ENCODE peak calls at places on chromosomes 6 and 20, in eight cellular contexts. One of them, this sample, is unnamed.

GRCh38 chr20:63947638-63948456 is 8.4 kb downstream of the UCKL1 start:
- DNase-seq in NCI-H1694 treated with DMSO at 0.1 percent for 48 hours: no peak
- DNase-seq in RWPE1: no peak
- DNase-seq in EL: no peak
- DNase-seq in astrocyte: no peak
- DNase-seq in heart left ventricle: peak
- DNase-seq in fibroblast of pulmonary artery: no peak
- DNase-seq in foreskin fibroblast: no peak
- DNase-seq in this sample: no peak

GRCh38 chr20:53609501-53610445 is 16.1 kb upstream of the ZNF217 start:
- DNase-seq in fibroblast of pulmonary artery: no peak
- DNase-seq in NCI-H1694 treated with DMSO at 0.1 percent for 48 hours: no peak
- DNase-seq in heart left ventricle: peak
- DNase-seq in RWPE1: no peak
- DNase-seq in EL: peak
- DNase-seq in astrocyte: peak
- DNase-seq in foreskin fibroblast: peak
- DNase-seq in this sample: peak

GRCh38 chr6:46993846-46994245 is 48.3 kb downstream of the ADGRF1 start:
- DNase-seq in astrocyte: peak
- DNase-seq in RWPE1: peak
- DNase-seq in NCI-H1694 treated with DMSO at 0.1 percent for 48 hours: no peak
- DNase-seq in heart left ventricle: no peak
- DNase-seq in fibroblast of pulmonary artery: peak
- DNase-seq in EL: peak
- DNase-seq in foreskin fibroblast: peak
- DNase-seq in this sample: peak

GRCh38 chr20:57474816-57475215 is 50.1 kb downstream of the CTCFL start:
- DNase-seq in EL: no peak
- DNase-seq in foreskin fibroblast: no peak
- DNase-seq in NCI-H1694 treated with DMSO at 0.1 percent for 48 hours: no peak
- DNase-seq in fibroblast of pulmonary artery: no peak
- DNase-seq in astrocyte: no peak
- DNase-seq in RWPE1: no peak
- DNase-seq in heart left ventricle: no peak
- DNase-seq in this sample: no peak

GRCh38 chr6:148367418-148368024 is 24.9 kb downstream of the SASH1 start:
- DNase-seq in fibroblast of pulmonary artery: peak
- DNase-seq in EL: peak
- DNase-seq in RWPE1: peak
- DNase-seq in astrocyte: no peak
- DNase-seq in foreskin fibroblast: peak
- DNase-seq in NCI-H1694 treated with DMSO at 0.1 percent for 48 hours: no peak
- DNase-seq in heart left ventricle: peak
- DNase-seq in this sample: peak

GRCh38 chr20:11001767-11002540 is 328.2 kb upstream of the JAG1 start:
- DNase-seq in NCI-H1694 treated with DMSO at 0.1 percent for 48 hours: no peak
- DNase-seq in heart left ventricle: no peak
- DNase-seq in astrocyte: peak
- DNase-seq in RWPE1: peak
- DNase-seq in EL: peak
- DNase-seq in foreskin fibroblast: peak
- DNase-seq in fibroblast of pulmonary artery: peak
- DNase-seq in this sample: peak

GRCh38 chr20:48421547-48421946 is 406.3 kb downstream of the PREX1 start:
- DNase-seq in astrocyte: no peak
- DNase-seq in NCI-H1694 treated with DMSO at 0.1 percent for 48 hours: peak
- DNase-seq in foreskin fibroblast: no peak
- DNase-seq in fibroblast of pulmonary artery: no peak
- DNase-seq in EL: no peak
- DNase-seq in heart left ventricle: no peak
- DNase-seq in RWPE1: peak
- DNase-seq in this sample: no peak

GRCh38 chr20:4902788-4903187 is 98.5 kb downstream of the SLC23A2 start:
- DNase-seq in foreskin fibroblast: no peak
- DNase-seq in fibroblast of pulmonary artery: no peak
- DNase-seq in astrocyte: no peak
- DNase-seq in heart left ventricle: no peak
- DNase-seq in EL: no peak
- DNase-seq in RWPE1: no peak
- DNase-seq in NCI-H1694 treated with DMSO at 0.1 percent for 48 hours: no peak
- DNase-seq in this sample: no peak

GRCh38 chr20:50353289-50353961 is 156.8 kb upstream of the PTPN1 start:
- DNase-seq in heart left ventricle: peak
- DNase-seq in RWPE1: no peak
- DNase-seq in EL: no peak
- DNase-seq in astrocyte: no peak
- DNase-seq in foreskin fibroblast: no peak
- DNase-seq in fibroblast of pulmonary artery: no peak
- DNase-seq in NCI-H1694 treated with DMSO at 0.1 percent for 48 hours: no peak
- DNase-seq in this sample: no peak

GRCh38 chr20:13799974-13800373 is 15.1 kb downstream of the NDUFAF5 start:
- DNase-seq in fibroblast of pulmonary artery: no peak
- DNase-seq in foreskin fibroblast: no peak
- DNase-seq in heart left ventricle: no peak
- DNase-seq in astrocyte: no peak
- DNase-seq in EL: no peak
- DNase-seq in NCI-H1694 treated with DMSO at 0.1 percent for 48 hours: no peak
- DNase-seq in RWPE1: no peak
- DNase-seq in this sample: no peak

GRCh38 chr20:19427913-19428800 is 215.7 kb downstream of the SLC24A3 start:
- DNase-seq in fibroblast of pulmonary artery: no peak
- DNase-seq in astrocyte: no peak
- DNase-seq in EL: no peak
- DNase-seq in NCI-H1694 treated with DMSO at 0.1 percent for 48 hours: no peak
- DNase-seq in heart left ventricle: no peak
- DNase-seq in RWPE1: no peak
- DNase-seq in foreskin fibroblast: no peak
- DNase-seq in this sample: no peak

GRCh38 chr6:119148102-119148824 is 69.8 kb upstream of the FAM184A start:
- DNase-seq in astrocyte: peak
- DNase-seq in NCI-H1694 treated with DMSO at 0.1 percent for 48 hours: peak
- DNase-seq in RWPE1: peak
- DNase-seq in EL: peak
- DNase-seq in fibroblast of pulmonary artery: peak
- DNase-seq in heart left ventricle: no peak
- DNase-seq in foreskin fibroblast: peak
- DNase-seq in this sample: peak

GRCh38 chr20:4136967-4137334 is 121.6 kb upstream of the RNF24 start:
- DNase-seq in fibroblast of pulmonary artery: no peak
- DNase-seq in foreskin fibroblast: no peak
- DNase-seq in RWPE1: no peak
- DNase-seq in astrocyte: no peak
- DNase-seq in NCI-H1694 treated with DMSO at 0.1 percent for 48 hours: no peak
- DNase-seq in heart left ventricle: no peak
- DNase-seq in EL: no peak
- DNase-seq in this sample: no peak

GRCh38 chr6:123393333-123393732 is 243.4 kb downstream of the TRDN start:
- DNase-seq in EL: no peak
- DNase-seq in astrocyte: no peak
- DNase-seq in NCI-H1694 treated with DMSO at 0.1 percent for 48 hours: peak
- DNase-seq in heart left ventricle: no peak
- DNase-seq in fibroblast of pulmonary artery: peak
- DNase-seq in foreskin fibroblast: no peak
- DNase-seq in RWPE1: no peak
- DNase-seq in this sample: no peak

GRCh38 chr6:34316442-34317171 is 67.8 kb upstream of the SMIM29 start:
- DNase-seq in astrocyte: no peak
- DNase-seq in RWPE1: no peak
- DNase-seq in EL: no peak
- DNase-seq in heart left ventricle: no peak
- DNase-seq in foreskin fibroblast: no peak
- DNase-seq in NCI-H1694 treated with DMSO at 0.1 percent for 48 hours: no peak
- DNase-seq in fibroblast of pulmonary artery: no peak
- DNase-seq in this sample: no peak

GRCh38 chr6:27426045-27426620 is 37.6 kb downstream of the ZNF391 start:
- DNase-seq in astrocyte: no peak
- DNase-seq in NCI-H1694 treated with DMSO at 0.1 percent for 48 hours: no peak
- DNase-seq in heart left ventricle: no peak
- DNase-seq in fibroblast of pulmonary artery: no peak
- DNase-seq in EL: no peak
- DNase-seq in foreskin fibroblast: no peak
- DNase-seq in RWPE1: no peak
- DNase-seq in this sample: no peak

GRCh38 chr6:152170702-152171667 is 363.5 kb downstream of the ESR1 start:
- DNase-seq in heart left ventricle: no peak
- DNase-seq in astrocyte: peak
- DNase-seq in RWPE1: no peak
- DNase-seq in fibroblast of pulmonary artery: peak
- DNase-seq in EL: no peak
- DNase-seq in foreskin fibroblast: no peak
- DNase-seq in NCI-H1694 treated with DMSO at 0.1 percent for 48 hours: no peak
- DNase-seq in this sample: peak

GRCh38 chr20:26163890-26164289 is 467.2 kb upstream of the ZNF337 start:
- DNase-seq in RWPE1: peak
- DNase-seq in foreskin fibroblast: peak
- DNase-seq in fibroblast of pulmonary artery: peak
- DNase-seq in EL: peak
- DNase-seq in heart left ventricle: no peak
- DNase-seq in astrocyte: peak
- DNase-seq in NCI-H1694 treated with DMSO at 0.1 percent for 48 hours: no peak
- DNase-seq in this sample: peak

GRCh38 chr20:50460608-50461268 is 49.4 kb upstream of the PTPN1 start:
- DNase-seq in RWPE1: peak
- DNase-seq in heart left ventricle: peak
- DNase-seq in EL: peak
- DNase-seq in fibroblast of pulmonary artery: peak
- DNase-seq in astrocyte: peak
- DNase-seq in foreskin fibroblast: peak
- DNase-seq in NCI-H1694 treated with DMSO at 0.1 percent for 48 hours: peak
- DNase-seq in this sample: peak

GRCh38 chr6:128573036-128573435 is 52.6 kb upstream of the PTPRK start:
- DNase-seq in astrocyte: no peak
- DNase-seq in foreskin fibroblast: no peak
- DNase-seq in heart left ventricle: no peak
- DNase-seq in NCI-H1694 treated with DMSO at 0.1 percent for 48 hours: no peak
- DNase-seq in RWPE1: no peak
- DNase-seq in EL: no peak
- DNase-seq in fibroblast of pulmonary artery: no peak
- DNase-seq in this sample: no peak

GRCh38 chr6:166228839-166229528 is 61.3 kb upstream of the TBXT start:
- DNase-seq in EL: no peak
- DNase-seq in astrocyte: no peak
- DNase-seq in RWPE1: no peak
- DNase-seq in fibroblast of pulmonary artery: no peak
- DNase-seq in NCI-H1694 treated with DMSO at 0.1 percent for 48 hours: no peak
- DNase-seq in foreskin fibroblast: no peak
- DNase-seq in heart left ventricle: no peak
- DNase-seq in this sample: no peak

GRCh38 chr6:33702345-33702977 is 9.0 kb downstream of the UQCC2 start:
- DNase-seq in fibroblast of pulmonary artery: peak
- DNase-seq in RWPE1: no peak
- DNase-seq in foreskin fibroblast: peak
- DNase-seq in astrocyte: peak
- DNase-seq in heart left ventricle: no peak
- DNase-seq in NCI-H1694 treated with DMSO at 0.1 percent for 48 hours: peak
- DNase-seq in EL: peak
- DNase-seq in this sample: peak

GRCh38 chr6:166710084-166710483 is 83.0 kb upstream of the RPS6KA2 start:
- DNase-seq in astrocyte: no peak
- DNase-seq in heart left ventricle: no peak
- DNase-seq in NCI-H1694 treated with DMSO at 0.1 percent for 48 hours: no peak
- DNase-seq in EL: no peak
- DNase-seq in fibroblast of pulmonary artery: no peak
- DNase-seq in RWPE1: no peak
- DNase-seq in foreskin fibroblast: no peak
- DNase-seq in this sample: no peak

GRCh38 chr6:41040101-41040910 is 1.3 kb upstream of the UNC5CL start:
- DNase-seq in fibroblast of pulmonary artery: peak
- DNase-seq in EL: peak
- DNase-seq in RWPE1: peak
- DNase-seq in foreskin fibroblast: no peak
- DNase-seq in astrocyte: peak
- DNase-seq in NCI-H1694 treated with DMSO at 0.1 percent for 48 hours: no peak
- DNase-seq in heart left ventricle: no peak
- DNase-seq in this sample: peak

GRCh38 chr6:109292420-109292819 is 89.8 kb downstream of the CD164 start:
- DNase-seq in EL: no peak
- DNase-seq in fibroblast of pulmonary artery: no peak
- DNase-seq in astrocyte: no peak
- DNase-seq in foreskin fibroblast: no peak
- DNase-seq in RWPE1: no peak
- DNase-seq in heart left ventricle: peak
- DNase-seq in NCI-H1694 treated with DMSO at 0.1 percent for 48 hours: no peak
- DNase-seq in this sample: no peak

GRCh38 chr6:156191895-156192294 is 585.3 kb upstream of the ARID1B start:
- DNase-seq in heart left ventricle: no peak
- DNase-seq in fibroblast of pulmonary artery: no peak
- DNase-seq in astrocyte: no peak
- DNase-seq in EL: no peak
- DNase-seq in foreskin fibroblast: no peak
- DNase-seq in NCI-H1694 treated with DMSO at 0.1 percent for 48 hours: no peak
- DNase-seq in RWPE1: no peak
- DNase-seq in this sample: no peak

GRCh38 chr20:20393207-20393606 is 25.3 kb downstream of the INSM1 start:
- DNase-seq in RWPE1: no peak
- DNase-seq in heart left ventricle: no peak
- DNase-seq in foreskin fibroblast: no peak
- DNase-seq in fibroblast of pulmonary artery: peak
- DNase-seq in astrocyte: peak
- DNase-seq in EL: peak
- DNase-seq in NCI-H1694 treated with DMSO at 0.1 percent for 48 hours: no peak
- DNase-seq in this sample: no peak